ENCODE peak calls at places on chromosomes 4 and X, in six cellular contexts. U, V, B, F, T and S are unnamed samples.

GRCh38 chrX:18833071-18833731 is 125.8 kb downstream of the PPEF1 start:
- DNase-seq in U (no peak), V (peak), B (no peak), F (peak), T (no peak), S (no peak)

GRCh38 chr4:98687876-98688275 is 29.5 kb upstream of the TSPAN5 start:
- DNase-seq in U (no peak), V (no peak), B (no peak), F (no peak), T (no peak), S (no peak)

GRCh38 chr4:186192068-186192751 is 843 bp downstream of the CYP4V2 start:
- DNase-seq in U (no peak), V (peak), B (peak), F (peak), T (no peak), S (peak)

GRCh38 chr4:98369322-98369721 is 108.1 kb downstream of the RAP1GDS1 start:
- DNase-seq in U (no peak), V (no peak), B (no peak), F (no peak), T (no peak), S (no peak)

GRCh38 chr4:155946486-155946885 is 7.2 kb downstream of the CTSO start:
- DNase-seq in U (no peak), V (peak), B (no peak), F (no peak), T (no peak), S (no peak)

GRCh38 chr4:25378130-25378743 is 1.2 kb downstream of the ANAPC4 start:
- DNase-seq in U (no peak), V (no peak), B (no peak), F (no peak), T (no peak), S (no peak)

GRCh38 chr4:186161138-186161537 is 30.2 kb upstream of the CYP4V2 start:
- DNase-seq in U (no peak), V (no peak), B (no peak), F (no peak), T (no peak), S (no peak)

GRCh38 chr4:134531013-134531412 is 329.4 kb upstream of the PABPC4L start:
- DNase-seq in U (no peak), V (no peak), B (no peak), F (no peak), T (no peak), S (no peak)

GRCh38 chrX:119729408-119730201 is 28.8 kb upstream of the SOWAHD start:
- DNase-seq in U (no peak), V (peak), B (peak), F (peak), T (peak), S (peak)

GRCh38 chr4:75673959-75674328 is 733 bp upstream of the G3BP2 start:
- DNase-seq in U (no peak), V (no peak), B (no peak), F (no peak), T (no peak), S (peak)

GRCh38 chr4:137124278-137124932 is 407.9 kb downstream of the PCDH18 start:
- DNase-seq in U (peak), V (peak), B (peak), F (peak), T (peak), S (no peak)

GRCh38 chr4:87973283-87974169 is 2.0 kb upstream of the SPP1 start:
- DNase-seq in U (peak), V (peak), B (peak), F (peak), T (peak), S (peak)

GRCh38 chr4:85938902-85939301 is 421.0 kb downstream of the MAPK10 start:
- DNase-seq in U (no peak), V (no peak), B (no peak), F (no peak), T (no peak), S (no peak)

GRCh38 chr4:42398448-42399355 is 1.4 kb downstream of the SHISA3 start:
- DNase-seq in U (no peak), V (no peak), B (no peak), F (no peak), T (no peak), S (peak)

GRCh38 chr4:145154573-145154972 is 25.8 kb downstream of the OTUD4 start:
- DNase-seq in U (no peak), V (peak), B (peak), F (peak), T (no peak), S (peak)

GRCh38 chrX:40207626-40208025 is 109.9 kb upstream of the BCOR start:
- DNase-seq in U (no peak), V (peak), B (no peak), F (no peak), T (no peak), S (no peak)

GRCh38 chrX:31838617-31839016 is 766.8 kb upstream of the FTHL17 start:
- DNase-seq in U (no peak), V (no peak), B (no peak), F (no peak), T (no peak), S (no peak)

GRCh38 chr4:138681000-138681604 is 334.5 kb upstream of the NOCT start:
- DNase-seq in U (peak), V (peak), B (peak), F (peak), T (peak), S (peak)

GRCh38 chr4:16082424-16083216 is 1.2 kb downstream of the PROM1 start:
- DNase-seq in U (no peak), V (peak), B (no peak), F (no peak), T (no peak), S (peak)

GRCh38 chr4:38189445-38189844 is 229.2 kb downstream of the PTTG2 start:
- DNase-seq in U (peak), V (peak), B (no peak), F (no peak), T (peak), S (no peak)